ENCODE peak calls at places on chromosomes 13 and 19, in nine cellular contexts. F is COR-L47; A is HS-5; U is anterior cingulate cortex; J is T-helper 22 cell; W is NCI-H1105 treated with DMSO at 0.1 percent for 48 hours; H is stimulated activated CD8-positive, alpha-beta memory T cell treated with anti-CD3 and anti-CD28 coated beads, Interleukin-4, amount 100 ng/mL, for 1 hour; P is mesendoderm; Z is stimulated activated CD4-positive, alpha-beta T cell treated with anti-CD3 and anti-CD28 coated beads, TNF-alpha, amount 100 ng/mL, for 1 hour. X is an unnamed sample.

GRCh38 chr19:40633207-40633606 is 32.0 kb downstream of the LTBP4 start:
- DNase-seq in H (no peak), U (no peak), W (no peak), A (peak), P (no peak), F (no peak), J (no peak), Z (no peak), X (no peak)

GRCh38 chr19:40604647-40605200 is 3.6 kb downstream of the LTBP4 start:
- DNase-seq in Z (no peak), P (no peak), A (no peak), H (no peak), W (no peak), J (no peak), F (no peak), U (no peak), X (peak)

GRCh38 chr19:42111811-42112210 is 20.4 kb downstream of the POU2F2 start:
- DNase-seq in U (no peak), F (no peak), Z (no peak), P (no peak), A (peak), H (no peak), W (no peak), J (no peak), X (no peak)

GRCh38 chr19:12669272-12670158 is 2.9 kb downstream of the WDR83 start:
- DNase-seq in A (peak), J (peak), F (peak), H (peak), U (peak), Z (peak), P (peak), W (peak), X (peak)

GRCh38 chr13:30906411-30906990 is 430 bp downstream of the MEDAG start:
- DNase-seq in F (no peak), J (no peak), W (no peak), A (no peak), U (no peak), Z (no peak), P (peak), H (no peak), X (no peak)

GRCh38 chr19:33821871-33822270 is 25.2 kb downstream of the KCTD15 start:
- DNase-seq in A (no peak), U (no peak), Z (no peak), W (no peak), F (no peak), H (no peak), P (no peak), J (no peak), X (peak)

GRCh38 chr19:1408300-1409203 is 1.2 kb downstream of the DAZAP1 start:
- DNase-seq in W (no peak), F (no peak), Z (peak), A (no peak), J (peak), P (peak), U (no peak), H (no peak), X (peak)

GRCh38 chr19:42352216-42352892 is 26.9 kb downstream of the MEGF8 start:
- DNase-seq in W (peak), H (no peak), J (no peak), U (peak), A (no peak), F (peak), P (peak), Z (no peak), X (no peak)

GRCh38 chr13:32035701-32036100 is 4.1 kb downstream of the FRY start:
- DNase-seq in P (no peak), Z (no peak), J (no peak), U (no peak), W (no peak), A (no peak), F (no peak), H (no peak), X (no peak)

GRCh38 chr13:99442273-99442895 is 58.9 kb upstream of the TM9SF2 start:
- DNase-seq in U (no peak), Z (no peak), F (peak), J (no peak), W (peak), H (no peak), P (peak), A (no peak), X (no peak)

GRCh38 chr13:105464249-105464648 is 1071.2 kb downstream of the EFNB2 start:
- DNase-seq in W (no peak), A (no peak), J (no peak), F (no peak), H (no peak), U (no peak), P (peak), Z (no peak), X (no peak)

GRCh38 chr13:73576291-73576690 is 517.5 kb downstream of the KLF5 start:
- DNase-seq in P (no peak), F (no peak), A (no peak), Z (no peak), H (no peak), J (no peak), U (no peak), W (no peak), X (no peak)

GRCh38 chr13:103812558-103812957 is 746.3 kb upstream of the SLC10A2 start:
- DNase-seq in A (no peak), P (no peak), Z (no peak), W (no peak), J (no peak), H (no peak), F (no peak), U (no peak), X (no peak)

GRCh38 chr19:18865973-18866799 is 29.8 kb downstream of the CERS1 start:
- DNase-seq in F (no peak), W (no peak), A (no peak), Z (peak), U (peak), J (no peak), H (no peak), P (peak), X (peak)

GRCh38 chr19:35592226-35592625 is 6.3 kb downstream of the PMIS2 start:
- DNase-seq in U (no peak), A (no peak), P (peak), Z (no peak), H (no peak), F (peak), W (peak), J (no peak), X (no peak)

GRCh38 chr19:41821003-41821735 is 23.3 kb downstream of the LYPD4 start:
- DNase-seq in U (no peak), Z (peak), A (no peak), W (peak), F (peak), P (peak), H (no peak), J (no peak), X (peak)

GRCh38 chr19:2488405-2488941 is 12.5 kb downstream of the GADD45B start:
- DNase-seq in Z (no peak), W (no peak), F (no peak), J (no peak), P (no peak), U (no peak), H (no peak), A (no peak), X (no peak)

GRCh38 chr13:29925457-29925856 is 75.0 kb upstream of the UBL3 start:
- DNase-seq in J (no peak), W (peak), H (no peak), F (peak), Z (no peak), U (no peak), A (no peak), P (no peak), X (no peak)

GRCh38 chr19:11168568-11168967 is 13.0 kb upstream of the SPC24 start:
- DNase-seq in Z (no peak), J (no peak), P (no peak), A (peak), H (no peak), W (no peak), F (no peak), U (no peak), X (no peak)

X was measured in islet precursor cell.